ENCODE peak calls at places on chromosomes 11 and 22, in ten cellular contexts. One of them, this sample, is unnamed.

GRCh38 chr11:69105431-69106123 is 50.2 kb upstream of the SMIM38 start:
- DNase-seq in MM.1S: no peak
- DNase-seq in astrocyte of the cerebellum: no peak
- DNase-seq in ovary: no peak
- DNase-seq in neural crest cell: no peak
- DNase-seq in CD8-positive, alpha-beta T cell: no peak
- DNase-seq in epithelial cell of esophagus: no peak
- DNase-seq in dorsolateral prefrontal cortex: no peak
- DNase-seq in kidney: peak; percentile 63
- DNase-seq in WTC11: no peak
- DNase-seq in this sample: no peak

GRCh38 chr22:49197500-49197899 is 630.2 kb downstream of the BRD1 start:
- DNase-seq in MM.1S: no peak
- DNase-seq in astrocyte of the cerebellum: no peak
- DNase-seq in ovary: no peak
- DNase-seq in neural crest cell: no peak
- DNase-seq in CD8-positive, alpha-beta T cell: no peak
- DNase-seq in epithelial cell of esophagus: no peak
- DNase-seq in dorsolateral prefrontal cortex: peak; percentile 61
- DNase-seq in kidney: peak; percentile 66
- DNase-seq in WTC11: peak; percentile 45
- DNase-seq in this sample: no peak

GRCh38 chr11:313787-314547 is at the start of gene IFITM1:
- DNase-seq in MM.1S: peak; percentile 55
- DNase-seq in astrocyte of the cerebellum: peak; percentile 75
- DNase-seq in ovary: peak; percentile 58
- DNase-seq in neural crest cell: no peak
- DNase-seq in CD8-positive, alpha-beta T cell: peak; percentile 84
- DNase-seq in epithelial cell of esophagus: peak; percentile 68
- DNase-seq in dorsolateral prefrontal cortex: no peak
- DNase-seq in kidney: peak; percentile 72
- DNase-seq in WTC11: no peak
- DNase-seq in this sample: no peak

GRCh38 chr11:2085251-2086066 is 53.7 kb downstream of the IGF2 start:
- DNase-seq in MM.1S: no peak
- DNase-seq in astrocyte of the cerebellum: no peak
- DNase-seq in ovary: no peak
- DNase-seq in neural crest cell: no peak
- DNase-seq in CD8-positive, alpha-beta T cell: no peak
- DNase-seq in epithelial cell of esophagus: no peak
- DNase-seq in dorsolateral prefrontal cortex: peak; percentile 21
- DNase-seq in kidney: no peak
- DNase-seq in WTC11: no peak
- DNase-seq in this sample: no peak

GRCh38 chr22:50250555-50251471 is at the start of gene HDAC10:
- DNase-seq in MM.1S: peak; percentile 87
- DNase-seq in astrocyte of the cerebellum: no peak
- DNase-seq in ovary: peak; percentile 75
- DNase-seq in neural crest cell: peak; percentile 65
- DNase-seq in CD8-positive, alpha-beta T cell: peak; percentile 86
- DNase-seq in epithelial cell of esophagus: peak; percentile 83
- DNase-seq in dorsolateral prefrontal cortex: peak; percentile 42
- DNase-seq in kidney: peak; percentile 92
- DNase-seq in WTC11: peak; percentile 89
- DNase-seq in this sample: peak; percentile 77

GRCh38 chr11:126722006-126722736 is 278.4 kb downstream of the KIRREL3 start:
- DNase-seq in MM.1S: no peak
- DNase-seq in astrocyte of the cerebellum: no peak
- DNase-seq in ovary: no peak
- DNase-seq in neural crest cell: no peak
- DNase-seq in CD8-positive, alpha-beta T cell: no peak
- DNase-seq in epithelial cell of esophagus: no peak
- DNase-seq in dorsolateral prefrontal cortex: no peak
- DNase-seq in kidney: no peak
- DNase-seq in WTC11: no peak
- DNase-seq in this sample: no peak

GRCh38 chr11:70398834-70399680 is 728 bp downstream of the CTTN start:
- DNase-seq in MM.1S: no peak
- DNase-seq in astrocyte of the cerebellum: no peak
- DNase-seq in ovary: peak; percentile 38
- DNase-seq in neural crest cell: no peak
- DNase-seq in CD8-positive, alpha-beta T cell: no peak
- DNase-seq in epithelial cell of esophagus: peak; percentile 69
- DNase-seq in dorsolateral prefrontal cortex: no peak
- DNase-seq in kidney: no peak
- DNase-seq in WTC11: no peak
- DNase-seq in this sample: peak; percentile 52

GRCh38 chr11:67504023-67504949 is 877 bp downstream of the PITPNM1 start:
- DNase-seq in MM.1S: no peak
- DNase-seq in astrocyte of the cerebellum: no peak
- DNase-seq in ovary: no peak
- DNase-seq in neural crest cell: peak; percentile 40
- DNase-seq in CD8-positive, alpha-beta T cell: no peak
- DNase-seq in epithelial cell of esophagus: peak; percentile 22
- DNase-seq in dorsolateral prefrontal cortex: no peak
- DNase-seq in kidney: peak; percentile 83
- DNase-seq in WTC11: no peak
- DNase-seq in this sample: peak; percentile 74

GRCh38 chr11:15624701-15625100 is 510.0 kb downstream of the INSC start:
- DNase-seq in MM.1S: no peak
- DNase-seq in astrocyte of the cerebellum: no peak
- DNase-seq in ovary: no peak
- DNase-seq in neural crest cell: no peak
- DNase-seq in CD8-positive, alpha-beta T cell: no peak
- DNase-seq in epithelial cell of esophagus: no peak
- DNase-seq in dorsolateral prefrontal cortex: no peak
- DNase-seq in kidney: no peak
- DNase-seq in WTC11: no peak
- DNase-seq in this sample: no peak

GRCh38 chr11:15627560-15627959 is 512.8 kb downstream of the INSC start:
- DNase-seq in MM.1S: no peak
- DNase-seq in astrocyte of the cerebellum: no peak
- DNase-seq in ovary: no peak
- DNase-seq in neural crest cell: no peak
- DNase-seq in CD8-positive, alpha-beta T cell: no peak
- DNase-seq in epithelial cell of esophagus: peak; percentile 20
- DNase-seq in dorsolateral prefrontal cortex: no peak
- DNase-seq in kidney: no peak
- DNase-seq in WTC11: no peak
- DNase-seq in this sample: no peak

GRCh38 chr11:15625691-15626090 is 511.0 kb downstream of the INSC start:
- DNase-seq in MM.1S: no peak
- DNase-seq in astrocyte of the cerebellum: no peak
- DNase-seq in ovary: no peak
- DNase-seq in neural crest cell: no peak
- DNase-seq in CD8-positive, alpha-beta T cell: no peak
- DNase-seq in epithelial cell of esophagus: no peak
- DNase-seq in dorsolateral prefrontal cortex: no peak
- DNase-seq in kidney: no peak
- DNase-seq in WTC11: no peak
- DNase-seq in this sample: no peak

GRCh38 chr11:15635501-15635900 is 520.8 kb downstream of the INSC start:
- DNase-seq in MM.1S: no peak
- DNase-seq in astrocyte of the cerebellum: no peak
- DNase-seq in ovary: no peak
- DNase-seq in neural crest cell: no peak
- DNase-seq in CD8-positive, alpha-beta T cell: no peak
- DNase-seq in epithelial cell of esophagus: no peak
- DNase-seq in dorsolateral prefrontal cortex: no peak
- DNase-seq in kidney: no peak
- DNase-seq in WTC11: no peak
- DNase-seq in this sample: no peak

DNA sequence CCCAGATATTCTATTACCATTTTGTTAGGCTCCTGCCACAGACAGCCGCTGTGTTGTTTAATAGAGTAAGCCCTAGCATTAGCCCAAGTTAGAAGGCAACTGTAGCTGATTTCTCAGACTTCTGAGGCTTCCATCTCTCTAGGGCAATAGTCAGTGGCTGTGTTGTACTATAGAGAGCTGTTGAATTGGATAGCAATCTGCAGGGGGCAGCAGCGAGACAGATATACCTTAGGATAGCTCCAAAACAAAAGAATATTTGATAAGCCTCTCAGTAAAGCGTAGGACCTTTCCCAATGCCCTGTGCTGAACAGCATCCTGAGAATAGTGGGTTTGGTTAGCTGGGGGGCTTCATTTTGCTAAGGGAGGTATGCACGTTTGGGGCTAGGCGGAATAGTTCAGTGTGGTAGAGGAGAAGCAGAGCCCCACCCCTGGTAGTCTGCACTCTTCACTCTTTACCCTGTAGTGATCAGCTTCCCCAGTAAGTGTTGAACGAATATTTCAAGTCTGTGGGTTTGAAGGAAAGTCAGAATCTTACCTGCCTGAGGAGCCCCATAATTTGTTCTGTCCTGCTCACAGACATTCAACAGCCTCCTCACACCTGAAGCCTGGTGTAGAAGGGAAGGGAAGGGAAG is 515.1 kb downstream of the INSC start:
- DNase-seq in MM.1S: no peak
- DNase-seq in astrocyte of the cerebellum: no peak
- DNase-seq in ovary: no peak
- DNase-seq in neural crest cell: peak; percentile 22
- DNase-seq in CD8-positive, alpha-beta T cell: no peak
- DNase-seq in epithelial cell of esophagus: peak; percentile 36
- DNase-seq in dorsolateral prefrontal cortex: no peak
- DNase-seq in kidney: no peak
- DNase-seq in WTC11: peak; percentile 74
- DNase-seq in this sample: peak; percentile 35
- TF ChIP-seq CTCF in MM.1S: peak; percentile 35
- TF ChIP-seq CTCF in astrocyte of the cerebellum: no peak
- TF ChIP-seq CTCF in ovary: no peak
- TF ChIP-seq CTCF in neural crest cell: peak; percentile 52
- TF ChIP-seq CTCF in CD8-positive, alpha-beta T cell: no peak
- TF ChIP-seq CTCF in epithelial cell of esophagus: peak; percentile 38
- TF ChIP-seq CTCF in dorsolateral prefrontal cortex: no peak
- TF ChIP-seq CTCF in kidney: peak; percentile 36
- TF ChIP-seq CTCF in WTC11: peak; percentile 33
- TF ChIP-seq CTCF in this sample: no peak

GRCh38 chr22:39300198-39300830 is 19.1 kb downstream of the RPL3 start:
- DNase-seq in MM.1S: no peak
- DNase-seq in astrocyte of the cerebellum: no peak
- DNase-seq in ovary: no peak
- DNase-seq in neural crest cell: no peak
- DNase-seq in CD8-positive, alpha-beta T cell: no peak
- DNase-seq in epithelial cell of esophagus: no peak
- DNase-seq in dorsolateral prefrontal cortex: peak; percentile 48
- DNase-seq in kidney: no peak
- DNase-seq in WTC11: peak; percentile 44
- DNase-seq in this sample: no peak
- TF ChIP-seq CTCF in MM.1S: no peak
- TF ChIP-seq CTCF in astrocyte of the cerebellum: no peak
- TF ChIP-seq CTCF in ovary: no peak
- TF ChIP-seq CTCF in neural crest cell: no peak
- TF ChIP-seq CTCF in CD8-positive, alpha-beta T cell: no peak
- TF ChIP-seq CTCF in epithelial cell of esophagus: no peak
- TF ChIP-seq CTCF in dorsolateral prefrontal cortex: no peak
- TF ChIP-seq CTCF in kidney: no peak
- TF ChIP-seq CTCF in WTC11: no peak
- TF ChIP-seq CTCF in this sample: no peak

DNA sequence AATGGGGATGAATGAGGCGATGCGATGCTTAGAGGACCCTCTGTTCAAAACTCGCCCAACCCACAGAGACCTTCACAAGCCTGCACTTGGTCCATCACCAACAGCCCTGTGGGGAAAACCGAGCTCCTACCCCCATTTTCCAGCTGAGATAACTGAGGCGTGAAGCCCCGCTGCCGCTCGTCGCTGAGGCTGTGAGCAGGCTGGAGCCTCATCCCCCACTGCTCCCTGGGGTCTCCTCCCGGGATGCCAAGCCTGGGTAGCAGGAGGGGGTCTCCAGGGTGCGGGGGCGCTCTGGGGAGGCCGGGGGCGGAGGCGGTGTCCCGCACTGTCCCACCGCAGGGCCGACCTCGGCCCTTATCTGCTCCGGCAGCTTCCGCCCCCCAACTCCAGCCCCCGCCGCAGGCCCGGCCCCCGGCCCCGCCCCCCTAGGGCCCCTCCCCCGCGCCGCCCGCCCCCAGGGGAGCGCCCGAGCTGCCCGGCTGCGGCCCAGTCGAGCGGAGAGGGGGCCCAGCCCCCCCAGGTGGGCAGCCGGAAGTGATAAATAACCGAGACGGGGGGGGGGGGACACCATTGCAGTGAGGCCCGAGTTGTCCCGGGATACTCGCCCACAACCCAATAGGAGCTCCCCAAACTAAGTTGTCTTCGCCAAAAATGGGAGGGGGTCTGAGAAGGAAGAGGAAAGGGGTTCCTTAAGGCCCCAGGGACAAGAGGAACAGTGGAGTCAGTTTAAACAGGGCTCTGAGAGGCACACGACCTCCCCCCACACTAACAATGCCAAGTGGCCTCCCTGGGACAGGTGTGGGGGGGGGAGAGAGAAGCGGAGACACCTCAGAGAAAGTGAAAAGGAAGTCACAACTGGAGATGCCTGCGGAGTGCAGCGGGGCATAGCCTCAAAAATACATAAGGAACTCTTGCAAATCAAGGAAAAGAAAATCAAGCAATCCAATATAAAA is 8.3 kb upstream of the SLC39A13 start:
- DNase-seq in MM.1S: peak; percentile 21
- DNase-seq in astrocyte of the cerebellum: no peak
- DNase-seq in ovary: peak; percentile 61
- DNase-seq in neural crest cell: no peak
- DNase-seq in CD8-positive, alpha-beta T cell: peak; percentile 74
- DNase-seq in epithelial cell of esophagus: no peak
- DNase-seq in dorsolateral prefrontal cortex: no peak
- DNase-seq in kidney: peak; percentile 78
- DNase-seq in WTC11: peak; percentile 46
- DNase-seq in this sample: no peak
- TF ChIP-seq CTCF in MM.1S: no peak
- TF ChIP-seq CTCF in astrocyte of the cerebellum: no peak
- TF ChIP-seq CTCF in ovary: no peak
- TF ChIP-seq CTCF in neural crest cell: no peak
- TF ChIP-seq CTCF in CD8-positive, alpha-beta T cell: no peak
- TF ChIP-seq CTCF in epithelial cell of esophagus: no peak
- TF ChIP-seq CTCF in dorsolateral prefrontal cortex: no peak
- TF ChIP-seq CTCF in kidney: no peak
- TF ChIP-seq CTCF in WTC11: no peak
- TF ChIP-seq CTCF in this sample: no peak

GRCh38 chr11:96122601-96123044 is 198.7 kb upstream of the MTMR2 start:
- DNase-seq in MM.1S: no peak
- DNase-seq in astrocyte of the cerebellum: peak; percentile 75
- DNase-seq in ovary: no peak
- DNase-seq in neural crest cell: no peak
- DNase-seq in CD8-positive, alpha-beta T cell: no peak
- DNase-seq in epithelial cell of esophagus: peak; percentile 95
- DNase-seq in dorsolateral prefrontal cortex: no peak
- DNase-seq in kidney: no peak
- DNase-seq in WTC11: no peak
- DNase-seq in this sample: no peak
- TF ChIP-seq CTCF in MM.1S: no peak
- TF ChIP-seq CTCF in astrocyte of the cerebellum: peak; percentile 42
- TF ChIP-seq CTCF in ovary: no peak
- TF ChIP-seq CTCF in neural crest cell: peak; percentile 34
- TF ChIP-seq CTCF in CD8-positive, alpha-beta T cell: no peak
- TF ChIP-seq CTCF in epithelial cell of esophagus: no peak
- TF ChIP-seq CTCF in dorsolateral prefrontal cortex: no peak
- TF ChIP-seq CTCF in kidney: no peak
- TF ChIP-seq CTCF in WTC11: no peak
- TF ChIP-seq CTCF in this sample: no peak

This sample was measured in adrenal gland.